ENCODE peak calls at places on chromosomes 3 and 15, in six cellular contexts. N is tibial artery; F is K562; H is cardiac muscle cell; J is endothelial cell of umbilical vein; E is CD4-positive, alpha-beta memory T cell. R is an unnamed sample.

GRCh38 chr3:132090921-132091320 is 56.1 kb upstream of the CPNE4 start:
- DNase-seq in J (no peak), N (no peak), F (no peak), H (peak; percentile 30), E (no peak), R (no peak)

GRCh38 chr3:190305406-190305805 is 16.8 kb downstream of the CLDN1 start:
- DNase-seq in F (no peak), J (peak; percentile 13), E (no peak), H (no peak), N (no peak), R (no peak)

GRCh38 chr15:101172421-101173097 is 79.3 kb downstream of the CHSY1 start:
- DNase-seq in F (no peak), E (no peak), H (peak; percentile 58), N (no peak), J (no peak), R (no peak)

GRCh38 chr3:103056953-103057450 is 622.2 kb downstream of the ZPLD1 start:
- DNase-seq in E (no peak), H (no peak), J (no peak), N (no peak), F (no peak), R (no peak)

GRCh38 chr3:18208856-18209255 is 216.3 kb downstream of the SATB1 start:
- DNase-seq in E (no peak), N (no peak), H (no peak), J (no peak), F (peak; percentile 23), R (no peak)

GRCh38 chr3:113275876-113276580 is 64.7 kb downstream of the BOC start:
- DNase-seq in E (no peak), H (peak; percentile 69), F (peak; percentile 7), J (peak; percentile 2), N (peak; percentile 75), R (no peak)

GRCh38 chr3:65836047-65836446 is 202.7 kb downstream of the MAGI1 start:
- DNase-seq in E (no peak), N (no peak), F (no peak), H (peak; percentile 52), J (no peak), R (no peak)

GRCh38 chr3:33581666-33582065 is 136.4 kb downstream of the CLASP2 start:
- DNase-seq in E (no peak), H (no peak), J (no peak), N (no peak), F (no peak), R (no peak)

GRCh38 chr3:6455031-6455430 is 405.9 kb upstream of the GRM7 start:
- DNase-seq in E (no peak), J (no peak), N (no peak), F (no peak), H (no peak), R (no peak)

GRCh38 chr3:4939276-4939675 is 40.0 kb upstream of the BHLHE40 start:
- DNase-seq in J (peak; percentile 14), F (no peak), N (no peak), H (no peak), E (no peak), R (no peak)

GRCh38 chr15:52734329-52734728 is 55.1 kb upstream of the ATOSA start:
- DNase-seq in F (no peak), N (no peak), E (no peak), H (no peak), J (no peak), R (no peak)

GRCh38 chr15:59434481-59434880 is 3.5 kb upstream of the FAM81A start:
- DNase-seq in N (no peak), H (no peak), E (no peak), J (no peak), F (no peak), R (no peak)

GRCh38 chr3:126923895-126924294 is 59.0 kb upstream of the PLXNA1 start:
- DNase-seq in E (no peak), F (no peak), H (no peak), J (no peak), N (no peak), R (no peak)

GRCh38 chr15:94395626-94396025 is 164.3 kb downstream of the MCTP2 start:
- DNase-seq in F (no peak), J (no peak), H (peak; percentile 5), N (no peak), E (no peak), R (no peak)

GRCh38 chr15:92869263-92869940 is 30.7 kb upstream of the CHD2 start:
- DNase-seq in J (no peak), F (no peak), H (peak; percentile 62), N (no peak), E (no peak), R (no peak)

GRCh38 chr3:41532976-41533375 is 333.7 kb downstream of the CTNNB1 start:
- DNase-seq in F (no peak), H (no peak), E (no peak), J (no peak), N (no peak), R (no peak)

GRCh38 chr3:43102773-43103480 is 3.0 kb downstream of the POMGNT2 start:
- DNase-seq in F (no peak), E (no peak), H (peak; percentile 37), J (no peak), N (no peak), R (no peak)

GRCh38 chr3:155481089-155481488 is 187.6 kb upstream of the STRIT1 start:
- DNase-seq in F (no peak), E (no peak), J (no peak), N (no peak), H (no peak), R (no peak)

GRCh38 chr3:155491696-155492095 is 198.2 kb upstream of the STRIT1 start:
- DNase-seq in E (no peak), N (no peak), F (no peak), J (no peak), H (no peak), R (no peak)

GRCh38 chr3:155485897-155486296 is 192.4 kb upstream of the STRIT1 start:
- DNase-seq in N (no peak), H (no peak), F (no peak), E (no peak), J (no peak), R (no peak)
- H3K4me1 ChIP-seq in N (no peaks in the 10 kb centered on the region), H (no peaks in the 10 kb centered on the region), F (no peaks in the 10 kb centered on the region), E (no peaks in the 10 kb centered on the region), J (no peaks in the 10 kb centered on the region), R (no peaks in the 10 kb centered on the region)

GRCh38 chr3:51966016-51966415 is 1.2 kb downstream of the PCBP4 start:
- DNase-seq in H (no peak), J (no peak), N (no peak), F (no peak), E (no peak), R (no peak)
- H3K4me3 ChIP-seq in H (no peak overlapping the region), J (no peak overlapping the region), N (peak overlapping the region; percentile 76), F (no peak overlapping the region), E (no peak overlapping the region), R (no peak overlapping the region)

DNA sequence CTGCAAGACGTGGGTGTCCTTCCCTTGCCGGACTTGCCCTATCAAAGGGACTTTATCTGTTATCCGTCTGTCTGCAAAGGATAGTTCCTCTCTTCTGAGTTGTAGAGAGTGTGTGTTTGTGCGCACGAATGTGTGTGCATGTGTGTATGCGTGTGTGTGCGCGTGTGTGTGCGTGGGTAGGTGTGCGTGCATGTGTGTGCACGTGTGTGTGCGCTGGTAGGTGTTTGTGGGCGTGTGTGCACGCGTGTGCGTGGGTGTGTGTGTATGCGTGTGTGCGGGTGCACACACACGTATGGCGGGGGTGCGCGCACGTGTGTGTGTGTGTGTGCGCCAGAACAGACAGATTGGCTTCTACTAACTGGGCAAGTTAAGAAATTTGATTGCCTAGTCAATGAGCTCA is 4.1 kb upstream of the BMF start:
- DNase-seq in J (no peak), N (no peak), H (no peak), E (no peak), F (no peak), R (no peak)
- H3K4me1 ChIP-seq in J (peaks cover 7% of the 10 kb centered on the region), N (peaks cover 8% of the 10 kb centered on the region), H (peaks cover 10% of the 10 kb centered on the region), E (peaks cover 21% of the 10 kb centered on the region), F (peaks cover 13% of the 10 kb centered on the region), R (peaks cover 15% of the 10 kb centered on the region)

GRCh38 chr3:138434276-138434874 is at the start of gene ESYT3:
- DNase-seq in H (peak; percentile 73), F (no peak), N (peak; percentile 42), J (peak; percentile 29), E (no peak), R (no peak)

GRCh38 chr3:138437281-138437680 is 2.9 kb downstream of the ESYT3 start:
- DNase-seq in J (no peak), N (no peak), E (no peak), F (no peak), H (no peak), R (peak; percentile 42)

GRCh38 chr3:138435840-138436239 is 1.4 kb downstream of the ESYT3 start:
- DNase-seq in F (no peak), H (no peak), E (no peak), J (no peak), N (no peak), R (no peak)

GRCh38 chr3:138433892-138434275 is 532 bp upstream of the ESYT3 start:
- DNase-seq in E (no peak), F (no peak), J (no peak), H (no peak), N (no peak), R (no peak)

DNA sequence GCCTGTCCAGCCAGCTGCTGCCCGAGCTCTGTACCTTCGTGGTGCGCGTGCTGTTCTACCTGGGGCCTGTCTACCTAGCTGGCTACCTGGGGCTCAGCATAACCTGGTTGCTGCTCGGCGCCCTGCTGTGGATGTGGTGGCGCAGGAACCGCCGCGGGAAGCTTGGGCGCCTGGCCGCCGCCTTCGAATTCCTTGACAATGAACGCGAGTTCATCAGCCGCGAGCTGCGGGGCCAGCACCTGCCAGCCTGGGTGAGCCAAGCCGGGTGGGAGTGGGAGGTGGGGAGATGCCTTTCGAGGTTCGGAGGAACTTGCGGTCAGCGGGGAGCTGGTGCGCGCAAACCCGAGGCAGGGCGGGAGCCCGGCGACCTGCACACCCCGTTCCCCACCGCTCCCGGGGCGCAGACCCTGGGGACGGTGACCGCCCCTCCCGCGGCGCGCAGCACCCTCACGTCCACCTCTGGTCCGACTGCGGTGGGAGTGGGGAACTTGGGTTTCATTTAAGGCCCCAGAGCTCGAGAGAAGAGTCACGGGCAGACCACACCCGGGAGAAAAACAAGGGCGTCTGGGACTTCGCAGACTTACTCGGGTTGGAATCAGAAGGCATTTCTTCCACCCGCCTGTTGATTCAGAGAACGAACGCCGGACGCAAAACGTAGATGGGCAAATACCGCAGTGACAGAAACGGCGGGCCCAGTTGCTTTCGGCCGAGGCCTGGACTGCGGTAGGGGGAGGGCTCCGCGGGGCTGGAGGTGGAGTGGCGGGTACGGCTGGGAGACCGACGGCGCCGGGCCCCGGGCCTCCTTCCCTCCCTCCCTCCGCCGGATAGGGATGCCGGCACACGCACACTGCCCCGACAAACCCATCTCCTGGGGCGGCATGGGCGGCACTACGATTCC is 708 bp downstream of the ESYT3 start:
- DNase-seq in H (peak; percentile 23), F (no peak), J (no peak), N (no peak), E (no peak), R (no peak)
- H3K4me3 ChIP-seq in H (peak overlapping the region; percentile 39), F (no peak overlapping the region), J (peak overlapping the region; percentile 10), N (peak overlapping the region; percentile 67), E (no peak overlapping the region), R (peak overlapping the region; percentile 59)

DNA sequence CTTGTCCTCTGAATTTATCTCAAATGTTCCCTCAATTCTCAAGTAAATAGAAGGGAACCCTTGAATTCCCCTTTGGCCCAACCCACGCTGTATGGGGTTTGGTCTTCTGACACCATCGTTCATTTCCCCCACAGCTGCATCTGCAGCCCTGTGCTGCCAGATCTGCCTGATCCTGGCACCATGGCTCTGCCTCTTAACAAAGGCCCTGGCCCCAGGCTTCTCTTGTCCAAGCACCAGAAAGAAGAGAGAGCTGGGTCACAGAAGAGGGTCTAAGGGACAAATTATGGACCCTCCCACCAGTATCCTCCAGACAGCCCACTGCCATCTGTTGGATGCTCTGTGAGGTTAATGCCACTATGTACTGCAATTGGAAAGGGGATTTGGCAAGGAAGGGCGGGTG is 1.8 kb downstream of the MAP1A start:
- DNase-seq in J (no peak), N (no peak), H (no peak), E (no peak), F (no peak), R (no peak)
- H3K4me1 ChIP-seq in J (peaks cover 9% of the 10 kb centered on the region), N (peaks cover 31% of the 10 kb centered on the region), H (peaks cover 22% of the 10 kb centered on the region), E (peaks cover 4% of the 10 kb centered on the region), F (peaks cover 40% of the 10 kb centered on the region), R (no peaks in the 10 kb centered on the region)

R was measured in Peyer's patch.